ENCODE peak calls at places on chromosomes 7 and 10, in four cellular contexts. One of them, this sample, is unnamed.

GRCh38 chr10:128867119-128867518 is 599.9 kb upstream of the MGMT start:
- DNase-seq in mucosa of descending colon: no peak
- DNase-seq in dorsolateral prefrontal cortex: no peak
- DNase-seq in fibroblast of mammary gland: no peak
- DNase-seq in this sample: no peak

GRCh38 chr10:62451606-62451965 is 77.4 kb downstream of the ZNF365 start:
- DNase-seq in mucosa of descending colon: no peak
- DNase-seq in dorsolateral prefrontal cortex: no peak
- DNase-seq in fibroblast of mammary gland: no peak
- DNase-seq in this sample: no peak

GRCh38 chr10:61192042-61192441 is 248.1 kb upstream of the RHOBTB1 start:
- DNase-seq in mucosa of descending colon: no peak
- DNase-seq in dorsolateral prefrontal cortex: no peak
- DNase-seq in fibroblast of mammary gland: no peak
- DNase-seq in this sample: no peak

GRCh38 chr7:111486472-111487142 is 75.7 kb downstream of the IMMP2L start:
- DNase-seq in mucosa of descending colon: peak
- DNase-seq in dorsolateral prefrontal cortex: no peak
- DNase-seq in fibroblast of mammary gland: peak
- DNase-seq in this sample: peak

GRCh38 chr7:80420876-80421275 is 91.0 kb downstream of the GNAT3 start:
- DNase-seq in mucosa of descending colon: no peak
- DNase-seq in dorsolateral prefrontal cortex: no peak
- DNase-seq in fibroblast of mammary gland: no peak
- DNase-seq in this sample: no peak

GRCh38 chr7:128053991-128054390 is 22.8 kb upstream of the LRRC4 start:
- DNase-seq in mucosa of descending colon: no peak
- DNase-seq in dorsolateral prefrontal cortex: no peak
- DNase-seq in fibroblast of mammary gland: no peak
- DNase-seq in this sample: no peak

GRCh38 chr10:102413053-102413705 is 5.4 kb downstream of the PSD start:
- DNase-seq in mucosa of descending colon: no peak
- DNase-seq in dorsolateral prefrontal cortex: no peak
- DNase-seq in fibroblast of mammary gland: no peak
- DNase-seq in this sample: no peak

GRCh38 chr7:115178831-115179230 is 256.9 kb downstream of the MDFIC start:
- DNase-seq in mucosa of descending colon: no peak
- DNase-seq in dorsolateral prefrontal cortex: no peak
- DNase-seq in fibroblast of mammary gland: no peak
- DNase-seq in this sample: no peak

GRCh38 chr7:21429786-21430574 is 2.1 kb downstream of the SP4 start:
- DNase-seq in mucosa of descending colon: no peak
- DNase-seq in dorsolateral prefrontal cortex: no peak
- DNase-seq in fibroblast of mammary gland: no peak
- DNase-seq in this sample: no peak

GRCh38 chr7:155344618-155345433 is 47.1 kb downstream of the INSIG1 start:
- DNase-seq in mucosa of descending colon: peak
- DNase-seq in dorsolateral prefrontal cortex: peak
- DNase-seq in fibroblast of mammary gland: peak
- DNase-seq in this sample: peak

GRCh38 chr10:48632166-48632565 is 27.3 kb upstream of the ARHGAP22 start:
- DNase-seq in mucosa of descending colon: no peak
- DNase-seq in dorsolateral prefrontal cortex: no peak
- DNase-seq in fibroblast of mammary gland: no peak
- DNase-seq in this sample: no peak

GRCh38 chr7:36316319-36316718 is 73.3 kb upstream of the ANLN start:
- DNase-seq in mucosa of descending colon: no peak
- DNase-seq in dorsolateral prefrontal cortex: no peak
- DNase-seq in fibroblast of mammary gland: no peak
- DNase-seq in this sample: no peak

GRCh38 chr7:15015545-15016314 is 113.2 kb upstream of the DGKB start:
- DNase-seq in mucosa of descending colon: peak
- DNase-seq in dorsolateral prefrontal cortex: no peak
- DNase-seq in fibroblast of mammary gland: peak
- DNase-seq in this sample: peak
- TF ChIP-seq CTCF in mucosa of descending colon: peak
- TF ChIP-seq CTCF in dorsolateral prefrontal cortex: peak
- TF ChIP-seq CTCF in fibroblast of mammary gland: peak
- TF ChIP-seq CTCF in this sample: peak

GRCh38 chr10:28177944-28178637 is 124.8 kb downstream of the MPP7 start:
- DNase-seq in mucosa of descending colon: no peak
- DNase-seq in dorsolateral prefrontal cortex: no peak
- DNase-seq in fibroblast of mammary gland: peak
- DNase-seq in this sample: no peak
- H3K4me3 ChIP-seq in mucosa of descending colon: no peak
- H3K4me3 ChIP-seq in dorsolateral prefrontal cortex: peak
- H3K4me3 ChIP-seq in fibroblast of mammary gland: no peak
- H3K4me3 ChIP-seq in this sample: no peak

DNA sequence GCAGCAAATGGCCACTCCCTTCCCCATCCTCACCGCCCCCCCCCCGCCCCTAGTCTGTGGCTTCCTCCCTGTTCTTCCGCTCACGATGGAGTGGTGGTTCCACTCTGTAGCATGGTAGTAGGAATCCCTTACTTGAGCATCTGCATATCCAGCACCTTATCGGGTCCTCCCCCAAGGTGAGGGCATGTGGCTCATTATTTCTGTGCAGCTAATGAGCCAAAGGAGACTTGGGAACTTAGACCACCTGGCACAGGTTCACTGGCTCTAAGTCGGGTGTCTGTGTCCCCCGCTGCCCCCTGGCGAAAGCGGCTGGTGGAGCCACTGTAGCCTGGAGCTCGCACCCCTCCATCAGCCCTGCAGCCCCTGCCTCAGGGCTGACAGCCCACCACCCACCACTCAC is 22.8 kb upstream of the GPR26 start:
- DNase-seq in mucosa of descending colon: no peak
- DNase-seq in dorsolateral prefrontal cortex: no peak
- DNase-seq in fibroblast of mammary gland: no peak
- DNase-seq in this sample: no peak
- TF ChIP-seq CTCF in mucosa of descending colon: no peak
- TF ChIP-seq CTCF in dorsolateral prefrontal cortex: no peak
- TF ChIP-seq CTCF in fibroblast of mammary gland: no peak
- TF ChIP-seq CTCF in this sample: no peak

DNA sequence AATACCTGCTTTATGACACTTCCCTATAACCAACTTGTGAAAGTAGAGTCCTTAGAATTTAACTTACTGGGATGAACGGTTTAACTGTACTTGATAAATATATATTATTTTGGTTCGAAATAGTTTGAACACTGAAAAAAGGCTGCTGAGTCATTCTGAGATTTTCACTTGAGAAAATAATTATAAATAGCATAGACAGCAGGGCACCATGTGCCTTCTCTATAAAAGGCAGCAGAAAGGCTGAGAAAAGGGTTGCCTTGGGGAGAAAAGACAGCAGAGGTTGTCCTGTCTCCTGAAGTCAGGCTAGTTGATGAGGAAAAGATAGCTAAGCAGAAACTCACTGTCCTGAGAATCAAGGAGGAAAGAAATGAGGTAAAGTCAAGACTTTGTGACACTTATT is 92.4 kb downstream of the CTTNBP2 start:
- DNase-seq in mucosa of descending colon: no peak
- DNase-seq in dorsolateral prefrontal cortex: no peak
- DNase-seq in fibroblast of mammary gland: peak
- DNase-seq in this sample: no peak
- H3K4me3 ChIP-seq in mucosa of descending colon: no peak
- H3K4me3 ChIP-seq in dorsolateral prefrontal cortex: no peak
- H3K4me3 ChIP-seq in fibroblast of mammary gland: no peak
- H3K4me3 ChIP-seq in this sample: no peak

DNA sequence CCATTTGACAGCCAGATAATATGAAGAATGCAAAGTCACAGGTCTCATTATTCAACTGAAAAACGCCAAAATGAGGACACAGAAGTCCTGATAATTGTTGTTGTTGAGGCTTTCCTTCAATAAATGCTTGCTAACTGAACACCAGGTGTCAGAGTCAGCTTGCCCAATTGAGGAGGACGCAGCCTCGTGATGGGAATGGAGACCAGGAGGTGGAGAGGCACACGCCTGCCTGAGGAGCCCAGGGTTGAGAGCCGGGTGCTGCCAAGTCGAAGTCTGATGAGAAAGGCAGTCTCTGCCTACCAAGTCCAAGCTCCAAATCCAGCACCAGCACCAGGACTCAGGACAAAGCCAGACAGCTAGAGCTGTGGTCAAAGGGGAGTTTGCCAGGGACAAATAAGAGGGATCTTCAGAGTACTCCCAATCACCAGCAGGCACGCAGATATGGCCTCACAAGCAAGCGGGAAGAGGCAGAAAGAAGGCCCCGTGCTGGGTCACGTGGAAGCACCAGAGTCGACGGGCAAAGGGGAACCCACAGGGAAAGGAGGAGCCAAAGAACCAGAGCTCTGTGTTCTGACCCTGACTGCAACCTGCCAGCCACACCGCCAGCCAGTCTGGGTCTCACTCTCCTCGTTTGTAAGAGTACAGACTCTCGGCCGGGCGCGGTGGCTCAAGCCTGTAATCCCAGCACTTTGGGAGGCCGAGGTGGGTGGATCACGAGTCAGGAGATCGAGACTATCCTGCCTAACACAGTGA is 47.6 kb downstream of the VOPP1 start:
- DNase-seq in mucosa of descending colon: no peak
- DNase-seq in dorsolateral prefrontal cortex: no peak
- DNase-seq in fibroblast of mammary gland: no peak
- DNase-seq in this sample: no peak
- TF ChIP-seq CTCF in mucosa of descending colon: no peak
- TF ChIP-seq CTCF in dorsolateral prefrontal cortex: no peak
- TF ChIP-seq CTCF in fibroblast of mammary gland: no peak
- TF ChIP-seq CTCF in this sample: no peak

DNA sequence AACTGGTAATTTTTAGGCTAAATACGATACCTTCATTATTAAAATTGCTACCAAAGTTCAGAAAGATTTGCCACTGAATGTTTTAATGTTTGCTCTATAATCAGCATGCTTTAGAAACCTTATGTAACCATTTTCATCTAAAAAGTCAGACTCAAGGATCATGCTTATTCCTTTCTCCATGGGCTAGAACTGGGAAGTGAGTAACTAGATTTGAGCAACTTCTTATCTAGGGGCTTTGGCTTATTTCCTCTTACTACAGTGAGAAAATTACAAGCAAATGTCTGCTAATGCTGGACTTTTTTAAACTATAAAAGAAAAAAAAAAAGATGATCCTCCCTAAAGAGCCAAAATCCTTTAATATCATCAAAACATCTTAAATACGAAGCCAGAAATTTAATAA is 215.9 kb downstream of the CRPPA start:
- DNase-seq in mucosa of descending colon: no peak
- DNase-seq in dorsolateral prefrontal cortex: no peak
- DNase-seq in fibroblast of mammary gland: no peak
- DNase-seq in this sample: no peak
- H3K4me3 ChIP-seq in mucosa of descending colon: no peak
- H3K4me3 ChIP-seq in dorsolateral prefrontal cortex: no peak
- H3K4me3 ChIP-seq in fibroblast of mammary gland: no peak
- H3K4me3 ChIP-seq in this sample: no peak

DNA sequence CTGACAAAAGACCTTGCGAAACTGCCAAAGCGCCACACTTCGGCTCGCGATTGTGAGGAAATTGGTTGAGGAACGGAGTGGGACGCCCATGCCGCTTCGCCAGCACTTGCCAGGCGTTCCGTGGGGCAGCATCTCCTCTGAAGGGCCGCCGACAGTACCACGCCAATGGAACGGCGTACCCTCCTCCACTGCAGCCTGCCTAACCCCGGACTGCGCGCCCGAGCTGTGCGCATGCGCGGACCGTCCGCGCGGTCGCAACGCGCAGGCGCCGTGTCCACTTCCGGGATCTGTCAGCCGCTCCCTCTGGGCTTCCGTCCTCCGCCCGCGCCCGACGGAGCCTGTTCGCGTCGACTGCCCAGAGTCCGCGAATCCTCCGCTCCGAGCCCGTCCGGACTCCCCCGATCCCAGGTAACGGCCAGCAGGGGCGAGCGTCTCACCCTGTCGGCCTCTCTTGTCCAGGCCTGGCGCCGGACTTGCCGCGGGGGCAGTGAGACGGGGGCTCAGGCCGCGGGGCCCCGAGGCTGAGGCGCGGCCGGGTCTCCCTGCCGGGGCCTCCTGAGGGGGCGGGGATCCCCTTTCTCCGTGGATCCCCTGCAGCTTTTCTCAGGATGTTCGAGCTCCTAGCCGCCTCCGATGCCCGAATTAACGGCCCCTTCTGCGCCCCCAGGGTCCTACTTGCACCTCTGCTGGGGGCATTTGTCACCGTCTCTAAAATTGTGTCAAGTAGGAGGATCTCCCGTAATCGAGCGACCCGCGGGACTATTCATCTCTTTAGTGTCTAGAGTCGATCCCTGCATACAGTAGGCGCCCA is at the start of gene ARPC1A:
- DNase-seq in mucosa of descending colon: peak
- DNase-seq in dorsolateral prefrontal cortex: peak
- DNase-seq in fibroblast of mammary gland: peak
- DNase-seq in this sample: peak
- TF ChIP-seq CTCF in mucosa of descending colon: no peak
- TF ChIP-seq CTCF in dorsolateral prefrontal cortex: peak
- TF ChIP-seq CTCF in fibroblast of mammary gland: peak
- TF ChIP-seq CTCF in this sample: peak

GRCh38 chr7:26857534-26858228 is 6.7 kb downstream of the SKAP2 start:
- DNase-seq in mucosa of descending colon: peak
- DNase-seq in dorsolateral prefrontal cortex: no peak
- DNase-seq in fibroblast of mammary gland: peak
- DNase-seq in this sample: no peak

GRCh38 chr7:26857170-26857533 is 7.2 kb downstream of the SKAP2 start:
- DNase-seq in mucosa of descending colon: no peak
- DNase-seq in dorsolateral prefrontal cortex: no peak
- DNase-seq in fibroblast of mammary gland: no peak
- DNase-seq in this sample: no peak

GRCh38 chr7:26858735-26859134 is 5.7 kb downstream of the SKAP2 start:
- DNase-seq in mucosa of descending colon: peak
- DNase-seq in dorsolateral prefrontal cortex: no peak
- DNase-seq in fibroblast of mammary gland: no peak
- DNase-seq in this sample: no peak

GRCh38 chr7:26859720-26860119 is 4.7 kb downstream of the SKAP2 start:
- DNase-seq in mucosa of descending colon: no peak
- DNase-seq in dorsolateral prefrontal cortex: no peak
- DNase-seq in fibroblast of mammary gland: no peak
- DNase-seq in this sample: no peak

DNA sequence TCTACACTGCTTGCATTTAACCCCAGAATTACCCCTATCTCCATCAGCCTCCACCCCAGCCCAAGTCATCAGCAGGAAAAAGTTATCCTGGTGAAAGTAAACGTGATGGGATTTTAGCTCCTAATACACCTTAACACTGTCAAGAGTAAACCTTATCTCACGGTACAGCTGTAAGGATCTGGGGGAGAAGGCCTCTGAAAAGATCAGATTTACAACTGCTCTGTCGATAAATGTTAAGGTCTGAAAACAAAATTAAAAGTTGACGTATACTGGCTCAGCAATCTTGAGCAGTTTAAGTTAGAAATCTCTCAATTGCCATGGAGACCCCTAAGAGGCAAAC is 6.2 kb downstream of the SKAP2 start:
- DNase-seq in mucosa of descending colon: no peak
- DNase-seq in dorsolateral prefrontal cortex: no peak
- DNase-seq in fibroblast of mammary gland: no peak
- DNase-seq in this sample: no peak
- H3K4me3 ChIP-seq in mucosa of descending colon: no peak
- H3K4me3 ChIP-seq in dorsolateral prefrontal cortex: peak
- H3K4me3 ChIP-seq in fibroblast of mammary gland: peak
- H3K4me3 ChIP-seq in this sample: no peak